ENCODE peak calls at places on chromosomes 4 and X, in ten cellular contexts. T, Z, A, I, R, E, N, M, D and L are unnamed samples.

GRCh38 chr4:39042365-39042764 is 10.2 kb upstream of the TMEM156 start:
- DNase-seq in T (no peak), Z (no peak), A (no peak), I (no peak), R (no peak), E (no peak), N (no peak), M (no peak), D (no peak), L (no peak)

GRCh38 chrX:46577116-46578005 is 3.8 kb downstream of the CHST7 start:
- DNase-seq in T (no peak), Z (peak; percentile 50), A (no peak), I (no peak), R (no peak), E (no peak), N (no peak), M (peak; percentile 72), D (peak; percentile 3), L (peak; percentile 53)

GRCh38 chrX:18793601-18794089 is 86.2 kb downstream of the PPEF1 start:
- DNase-seq in T (peak; percentile 65), Z (no peak), A (peak; percentile 18), I (no peak), R (peak; percentile 54), E (no peak), N (no peak), M (no peak), D (no peak), L (no peak)

GRCh38 chrX:7083468-7084396 is 63.8 kb upstream of the STS start:
- DNase-seq in T (peak; percentile 95), Z (peak; percentile 98), A (no peak), I (peak; percentile 53), R (no peak), E (peak; percentile 75), N (peak; percentile 82), M (peak; percentile 98), D (peak; percentile 97), L (peak; percentile 52)

GRCh38 chr4:137370206-137370633 is 162.1 kb downstream of the PCDH18 start:
- DNase-seq in T (peak; percentile 51), Z (peak; percentile 45), A (no peak), I (no peak), R (no peak), E (no peak), N (no peak), M (no peak), D (peak; percentile 32), L (no peak)

GRCh38 chr4:33494150-33494549 is 2750.2 kb downstream of the ARAP2 start:
- DNase-seq in T (peak; percentile 23), Z (peak; percentile 19), A (no peak), I (no peak), R (peak; percentile 25), E (no peak), N (no peak), M (peak; percentile 15), D (peak; percentile 38), L (peak; percentile 21)

GRCh38 chr4:16508968-16509367 is 282.7 kb upstream of the TAPT1 start:
- DNase-seq in T (no peak), Z (no peak), A (no peak), I (no peak), R (no peak), E (no peak), N (no peak), M (peak; percentile 11), D (peak; percentile 26), L (no peak)

GRCh38 chrX:122565952-122566351 is 618.1 kb upstream of the GRIA3 start:
- DNase-seq in T (peak; percentile 97), Z (peak; percentile 98), A (no peak), I (no peak), R (no peak), E (peak; percentile 75), N (peak; percentile 94), M (peak; percentile 91), D (peak; percentile 46), L (peak; percentile 80)

GRCh38 chrX:125172531-125172930 is 147.1 kb upstream of the TEX13C start:
- DNase-seq in T (no peak), Z (no peak), A (no peak), I (no peak), R (no peak), E (no peak), N (no peak), M (no peak), D (no peak), L (no peak)

GRCh38 chr4:3705236-3705987 is 60.8 kb upstream of the ADRA2C start:
- DNase-seq in T (no peak), Z (no peak), A (no peak), I (no peak), R (no peak), E (no peak), N (no peak), M (no peak), D (no peak), L (no peak)

GRCh38 chr4:108919229-108919893 is 156.5 kb upstream of the ETNPPL start:
- DNase-seq in T (no peak), Z (no peak), A (no peak), I (no peak), R (peak; percentile 67), E (no peak), N (no peak), M (no peak), D (no peak), L (no peak)

GRCh38 chrX:332916-333610 is 14.5 kb upstream of the GTPBP6 start:
- DNase-seq in T (no peak), Z (no peak), A (no peak), I (no peak), R (no peak), E (no peak), N (no peak), M (no peak), D (no peak), L (no peak)

GRCh38 chrX:41334866-41335589 is 1.1 kb downstream of the DDX3X start:
- DNase-seq in T (peak; percentile 22), Z (peak; percentile 58), A (peak; percentile 33), I (peak; percentile 63), R (peak; percentile 73), E (peak; percentile 77), N (no peak), M (peak; percentile 71), D (peak; percentile 32), L (no peak)

GRCh38 chrX:53882331-53882730 is 161.9 kb downstream of the PHF8 start:
- DNase-seq in T (peak; percentile 90), Z (peak; percentile 7), A (peak; percentile 5), I (no peak), R (no peak), E (peak; percentile 33), N (no peak), M (peak; percentile 82), D (peak; percentile 68), L (peak; percentile 84)

GRCh38 chr4:166735553-166735952 is 498.7 kb downstream of the SPOCK3 start:
- DNase-seq in T (no peak), Z (no peak), A (no peak), I (no peak), R (no peak), E (no peak), N (no peak), M (no peak), D (no peak), L (no peak)

GRCh38 chr4:40908702-40909362 is 159.1 kb downstream of the NSUN7 start:
- DNase-seq in T (peak; percentile 88), Z (peak; percentile 84), A (peak; percentile 75), I (peak; percentile 43), R (peak; percentile 95), E (peak; percentile 76), N (peak; percentile 70), M (peak; percentile 78), D (peak; percentile 89), L (peak; percentile 41)

GRCh38 chrX:135651647-135652295 is 61.7 kb upstream of the CT45A1 start:
- DNase-seq in T (no peak), Z (no peak), A (no peak), I (no peak), R (no peak), E (no peak), N (no peak), M (no peak), D (no peak), L (no peak)

GRCh38 chr4:78704981-78705757 is 71.0 kb upstream of the BMP2K start:
- DNase-seq in T (no peak), Z (peak; percentile 87), A (no peak), I (no peak), R (no peak), E (peak; percentile 25), N (peak; percentile 19), M (peak; percentile 76), D (peak; percentile 67), L (no peak)

GRCh38 chr4:7213802-7214201 is 21.5 kb downstream of the SORCS2 start:
- DNase-seq in T (no peak), Z (no peak), A (no peak), I (no peak), R (no peak), E (no peak), N (no peak), M (no peak), D (no peak), L (no peak)